ENCODE peak calls at places on chromosomes 5 and 9, in four cellular contexts. Y is A673, G is neural progenitor cell, T is fibroblast of lung. P is an unnamed sample.

GRCh38 chr9:130912932-130913598 is 16.5 kb upstream of the QRFP start:
- DNase-seq in Y (no peak), T (peak; percentile 79), G (peak; percentile 70), P (no peak)

GRCh38 chr5:171428168-171428658 is 8.8 kb downstream of the FGF18 start:
- DNase-seq in Y (no peak), T (no peak), G (no peak), P (no peak)

GRCh38 chr9:74497750-74498615 is 848 bp downstream of the RORB start:
- DNase-seq in G (peak; percentile 65), T (peak; percentile 57), Y (peak; percentile 12), P (peak; percentile 72)

GRCh38 chr5:159135896-159136531 is 36.3 kb upstream of the EBF1 start:
- DNase-seq in G (no peak), Y (no peak), T (peak; percentile 90), P (no peak)

GRCh38 chr9:92759990-92760893 is 4.4 kb downstream of the BICD2 start:
- DNase-seq in Y (no peak), T (no peak), G (no peak), P (no peak)

GRCh38 chr9:125756499-125756898 is 9.3 kb downstream of the PBX3 start:
- DNase-seq in T (no peak), Y (no peak), G (no peak), P (no peak)

GRCh38 chr5:171749365-171749764 is 36.3 kb upstream of the SMIM23 start:
- DNase-seq in G (no peak), T (no peak), Y (no peak), P (no peak)

GRCh38 chr5:150615141-150615699 is 25.2 kb upstream of the SYNPO start:
- DNase-seq in G (no peak), Y (peak; percentile 65), T (peak; percentile 87), P (no peak)

GRCh38 chr5:141362719-141363118 is 1.2 kb upstream of the PCDHGA5 start:
- DNase-seq in T (no peak), Y (no peak), G (no peak), P (no peak)

GRCh38 chr5:141369994-141370848 is at the start of gene PCDHGB3:
- DNase-seq in T (peak; percentile 53), Y (peak; percentile 48), G (no peak), P (peak; percentile 77)

GRCh38 chr5:141371572-141372475 is 1.8 kb downstream of the PCDHGB3 start:
- DNase-seq in G (no peak), Y (no peak), T (no peak), P (no peak)

GRCh38 chr5:141363952-141364660 is at the start of gene PCDHGA5:
- DNase-seq in G (no peak), T (peak; percentile 20), Y (no peak), P (no peak)

GRCh38 chr5:141366016-141366896 is 2.3 kb downstream of the PCDHGA5 start:
- DNase-seq in T (no peak), G (no peak), Y (no peak), P (no peak)
- TF ChIP-seq EZH2 in T (no peak), G (no peak), Y (no peak), P (no peak)

DNA sequence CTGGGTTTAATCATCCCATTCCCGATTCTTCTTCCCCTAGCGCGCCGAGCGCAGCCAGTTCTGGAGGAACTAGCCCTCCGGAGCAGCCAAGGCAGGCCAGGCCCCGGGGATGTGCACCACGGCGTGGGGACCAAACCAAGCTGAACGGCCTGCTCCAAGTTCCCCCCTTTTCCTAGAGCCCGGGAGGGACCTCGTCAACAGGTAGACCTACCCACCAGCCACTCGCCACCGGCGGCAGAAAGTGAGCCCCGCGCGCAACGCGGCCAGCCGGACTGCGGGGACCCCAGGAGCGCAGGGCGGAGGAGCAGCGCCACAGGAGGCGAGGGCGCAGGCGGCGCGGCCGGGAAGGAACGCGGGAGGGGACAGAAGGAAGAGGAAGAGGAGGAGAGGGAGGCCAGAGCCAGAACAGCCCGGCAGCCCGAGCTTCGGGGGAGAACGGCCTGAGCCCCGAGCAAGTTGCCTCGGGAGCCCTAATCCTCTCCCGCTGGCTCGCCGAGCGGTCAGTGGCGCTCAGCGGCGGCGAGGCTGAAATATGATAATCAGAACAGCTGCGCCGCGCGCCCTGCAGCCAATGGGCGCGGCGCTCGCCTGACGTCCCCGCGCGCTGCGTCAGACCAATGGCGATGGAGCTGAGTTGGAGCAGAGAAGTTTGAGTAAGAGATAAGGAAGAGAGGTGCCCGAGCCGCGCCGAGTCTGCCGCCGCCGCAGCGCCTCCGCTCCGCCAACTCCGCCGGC is at the start of gene ISL1:
- DNase-seq in Y (peak; percentile 97), T (peak; percentile 69), G (peak; percentile 97), P (peak; percentile 94)
- TF ChIP-seq EZH2 in Y (no peak), T (no peak), G (no peak), P (no peak)

GRCh38 chr5:146345578-146346366 is 7.1 kb downstream of the POU4F3 start:
- DNase-seq in G (peak; percentile 66), Y (no peak), T (no peak), P (peak; percentile 83)
- TF ChIP-seq EZH2 in G (peak; percentile 99), Y (peak; percentile 73), T (peak; percentile 96), P (peak; percentile 93)

DNA sequence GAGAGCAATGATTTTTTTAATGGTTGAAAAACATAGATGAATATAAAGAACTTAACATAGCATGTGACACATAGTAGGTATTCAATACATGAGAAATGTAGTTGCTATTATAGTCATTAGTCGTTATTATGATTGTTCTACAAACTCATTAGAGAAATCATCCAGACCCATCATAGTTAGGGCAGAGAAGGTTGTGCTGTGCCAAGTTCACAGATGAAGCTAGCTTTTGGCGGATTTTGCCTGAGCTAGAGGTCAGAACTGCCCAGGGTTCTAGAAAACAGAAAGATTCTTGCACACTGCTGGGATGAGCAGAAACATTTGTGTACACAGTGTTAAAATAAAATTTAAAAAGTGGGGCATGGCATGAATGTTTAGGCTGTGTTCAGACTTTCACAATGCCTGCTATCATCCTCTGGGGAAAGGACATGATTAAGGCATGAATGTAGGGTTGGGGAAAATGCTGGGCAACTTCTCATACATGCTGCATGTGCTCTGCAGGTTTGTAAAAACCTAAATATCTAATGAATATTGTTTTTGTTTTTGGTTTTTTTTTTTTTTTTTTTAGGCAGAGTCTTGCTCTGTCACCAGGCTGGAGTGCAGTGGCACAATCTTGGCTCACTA is 33.3 kb upstream of the RAD23B start:
- DNase-seq in Y (no peak), G (no peak), T (no peak), P (no peak)
- TF ChIP-seq EZH2 in Y (no peak), G (no peak), T (no peak), P (no peak)

DNA sequence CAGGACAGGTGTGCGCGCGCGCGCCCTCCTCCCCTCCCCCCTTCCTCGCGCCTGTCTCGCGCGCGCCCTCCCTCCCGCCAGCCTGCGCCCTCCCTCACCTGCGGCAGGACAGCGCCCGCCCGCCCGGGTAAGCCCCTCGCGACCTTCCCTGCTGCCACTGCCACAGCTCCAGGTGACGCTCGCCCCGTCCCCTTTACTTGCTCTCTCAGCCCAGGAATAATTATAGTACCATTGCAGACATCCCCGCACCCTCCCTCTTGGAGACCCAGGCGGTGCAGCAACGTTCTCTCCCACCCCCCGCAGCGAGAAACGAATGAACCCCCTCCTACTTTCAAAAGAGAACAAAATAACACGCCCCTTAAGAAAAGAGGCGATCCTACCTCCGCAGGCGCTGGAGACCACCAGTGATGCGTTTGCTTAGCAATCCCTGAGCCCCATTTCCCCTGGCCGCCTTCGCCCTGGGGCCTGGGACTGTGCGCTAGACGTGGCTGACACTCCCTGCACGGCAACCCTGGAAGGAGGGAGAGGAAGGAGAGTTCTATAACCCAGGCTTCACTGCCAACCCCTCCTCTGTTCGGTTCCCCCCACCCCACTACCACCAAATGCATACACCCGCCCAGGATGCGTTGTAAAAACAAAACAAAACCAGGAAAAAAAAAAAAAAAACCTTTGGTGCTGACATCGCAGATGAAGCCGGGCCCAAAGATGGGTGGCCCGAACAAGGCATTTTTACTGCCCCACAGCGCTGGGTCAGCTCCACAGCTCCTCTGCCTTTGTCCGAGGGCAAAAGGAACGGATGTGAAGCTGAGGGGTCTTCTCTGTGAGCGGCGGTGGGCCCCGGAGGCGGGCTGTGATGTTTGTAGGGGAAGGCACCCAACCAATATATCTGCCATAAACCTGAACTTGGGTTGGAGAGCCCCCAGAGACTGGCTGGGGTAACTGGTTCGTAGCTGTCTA is 5.5 kb upstream of the PURA start:
- DNase-seq in Y (peak; percentile 30), T (no peak), G (peak; percentile 61), P (peak; percentile 61)
- TF ChIP-seq EZH2 in Y (no peak), T (no peak), G (no peak), P (no peak)

GRCh38 chr9:32590476-32590875 is 17.5 kb upstream of the NDUFB6 start:
- DNase-seq in G (no peak), Y (no peak), T (peak; percentile 72), P (no peak)
- TF ChIP-seq EZH2 in G (no peak), Y (no peak), T (no peak), P (no peak)

GRCh38 chr5:139795074-139796001 is at the start of gene PSD2:
- DNase-seq in Y (peak; percentile 29), T (peak; percentile 16), G (peak; percentile 78), P (peak; percentile 83)
- TF ChIP-seq EZH2 in Y (peak; percentile 14), T (no peak), G (peak; percentile 76), P (no peak)

GRCh38 chr5:132009706-132010405 is 1.6 kb downstream of the ACSL6 start:
- DNase-seq in G (peak; percentile 45), Y (no peak), T (no peak), P (peak; percentile 14)

GRCh38 chr5:132013006-132013689 is 1.7 kb upstream of the ACSL6 start:
- DNase-seq in T (no peak), G (no peak), Y (no peak), P (no peak)

GRCh38 chr5:132012385-132013005 is 1.0 kb upstream of the ACSL6 start:
- DNase-seq in G (peak; percentile 87), T (peak; percentile 66), Y (peak; percentile 65), P (peak; percentile 88)

GRCh38 chr5:132010645-132011560 is 555 bp downstream of the ACSL6 start:
- DNase-seq in T (no peak), Y (no peak), G (peak; percentile 9), P (peak; percentile 62)

GRCh38 chr5:132011561-132012384 is at the start of gene ACSL6:
- DNase-seq in G (peak; percentile 76), Y (no peak), T (no peak), P (peak; percentile 62)
- TF ChIP-seq EZH2 in G (peak; percentile 77), Y (peak; percentile 62), T (peak; percentile 89), P (no peak)